ENCODE peak calls at places on chromosome 5, in eight cellular contexts. L, X, R, M, P, F, O and N are unnamed samples.

GRCh38 chr5:164501344-164501743 is 995.9 kb downstream of the MAT2B start:
- DNase-seq in R (no peak), F (no peak), X (no peak), L (no peak), M (no peak), O (no peak), P (no peak), N (no peak)

GRCh38 chr5:40383719-40384651 is 295.7 kb upstream of the PTGER4 start:
- DNase-seq in X (no peak), M (no peak), R (no peak), O (no peak), L (peak; percentile 87), F (no peak), P (no peak), N (no peak)

GRCh38 chr5:14834584-14835540 is 36.7 kb downstream of the ANKH start:
- DNase-seq in P (no peak), R (no peak), X (no peak), M (no peak), L (no peak), F (no peak), O (no peak), N (no peak)

GRCh38 chr5:124287813-124288212 is 458.6 kb downstream of the ZNF608 start:
- DNase-seq in X (no peak), F (no peak), O (no peak), R (no peak), L (peak; percentile 6), M (no peak), P (no peak), N (no peak)

GRCh38 chr5:1343931-1344901 is 683 bp downstream of the CLPTM1L start:
- DNase-seq in F (peak; percentile 77), X (peak; percentile 64), L (peak; percentile 12), O (peak; percentile 79), M (no peak), P (no peak), R (peak; percentile 31), N (peak; percentile 74)

GRCh38 chr5:180799194-180799593 is 3.4 kb downstream of the MGAT1 start:
- DNase-seq in R (peak; percentile 79), L (no peak), P (peak; percentile 58), X (peak; percentile 47), M (no peak), O (no peak), F (no peak), N (no peak)

GRCh38 chr5:167814828-167815227 is 476.6 kb upstream of the WWC1 start:
- DNase-seq in P (no peak), F (no peak), R (peak; percentile 23), M (no peak), O (no peak), X (no peak), L (peak; percentile 88), N (no peak)

GRCh38 chr5:126454081-126454480 is 30.9 kb downstream of the GRAMD2B start:
- DNase-seq in F (no peak), L (no peak), O (no peak), X (no peak), M (no peak), R (no peak), P (no peak), N (peak; percentile 67)

GRCh38 chr5:180059326-180059725 is 12.2 kb downstream of the RNF130 start:
- DNase-seq in L (no peak), O (no peak), X (no peak), F (no peak), P (no peak), M (no peak), R (no peak), N (no peak)

GRCh38 chr5:5270958-5271605 is 131.0 kb downstream of the ADAMTS16 start:
- DNase-seq in R (peak; percentile 74), L (peak; percentile 40), O (peak; percentile 83), F (peak; percentile 88), X (no peak), M (no peak), P (no peak), N (no peak)

GRCh38 chr5:128341056-128341455 is 197.0 kb downstream of the FBN2 start:
- DNase-seq in R (no peak), L (no peak), F (no peak), X (no peak), O (no peak), M (no peak), P (no peak), N (no peak)

GRCh38 chr5:150298701-150299451 is 3.8 kb downstream of the ARSI start:
- DNase-seq in R (no peak), F (no peak), X (no peak), O (peak; percentile 66), P (peak; percentile 78), L (peak; percentile 99), M (no peak), N (no peak)

GRCh38 chr5:152514827-152515397 is 109.8 kb upstream of the NMUR2 start:
- DNase-seq in X (no peak), P (peak; percentile 34), L (peak; percentile 11), M (no peak), F (no peak), O (no peak), R (no peak), N (no peak)

GRCh38 chr5:115415143-115415491 is 118.7 kb upstream of the CCDC112 start:
- DNase-seq in P (no peak), F (peak; percentile 68), X (no peak), M (no peak), R (no peak), L (peak; percentile 82), O (no peak), N (no peak)

GRCh38 chr5:124703995-124704394 is 42.4 kb downstream of the ZNF608 start:
- DNase-seq in R (no peak), M (no peak), F (no peak), L (no peak), X (no peak), O (no peak), P (no peak), N (no peak)

GRCh38 chr5:13956441-13956840 is 12.0 kb upstream of the DNAH5 start:
- DNase-seq in X (no peak), F (no peak), P (no peak), O (no peak), L (no peak), M (no peak), R (no peak), N (no peak)

GRCh38 chr5:172114875-172115422 is 73.1 kb downstream of the STK10 start:
- DNase-seq in L (no peak), O (no peak), F (peak; percentile 78), M (peak; percentile 37), R (no peak), X (peak; percentile 93), P (no peak), N (peak; percentile 81)

GRCh38 chr5:50667653-50668403 is 1.4 kb downstream of the PARP8 start:
- DNase-seq in R (peak; percentile 79), F (peak; percentile 91), X (peak; percentile 94), L (peak; percentile 52), P (peak; percentile 59), O (peak; percentile 90), M (peak; percentile 74), N (peak; percentile 82)